ENCODE peak calls at places on chromosome 17, in eight cellular contexts. F is heart left ventricle, T is MM.1S, D is body of pancreas, G is left ventricle myocardium inferior, O is lung, Y is uterus, R is brain microvascular endothelial cell. Q is an unnamed sample.

GRCh38 chr17:78538033-78538776 is 39.0 kb downstream of the DNAH17 start:
- DNase-seq in F (no peak), T (no peak), D (no peak), G (no peak), O (no peak), Y (no peak), R (no peak), Q (no peak)

GRCh38 chr17:72501404-72502110 is 380.7 kb downstream of the SOX9 start:
- DNase-seq in F (no peak), T (no peak), D (peak), G (no peak), O (peak), Y (no peak), R (no peak), Q (no peak)

GRCh38 chr17:75846701-75847594 is 2.7 kb upstream of the UNC13D start:
- DNase-seq in F (no peak), T (no peak), D (peak), G (no peak), O (no peak), Y (no peak), R (no peak), Q (no peak)

GRCh38 chr17:40443196-40443987 is at the start of gene IGFBP4:
- DNase-seq in F (peak), T (peak), D (peak), G (peak), O (peak), Y (peak), R (no peak), Q (peak)

GRCh38 chr17:48878920-48879898 is 13.4 kb upstream of the ATP5MC1 start:
- DNase-seq in F (no peak), T (peak), D (peak), G (no peak), O (peak), Y (peak), R (peak), Q (peak)

GRCh38 chr17:50588391-50589111 is 28.0 kb downstream of the CACNA1G start:
- DNase-seq in F (no peak), T (no peak), D (peak), G (peak), O (no peak), Y (no peak), R (no peak), Q (no peak)

GRCh38 chr17:78202666-78203065 is 11.4 kb upstream of the BIRC5 start:
- DNase-seq in F (no peak), T (no peak), D (no peak), G (no peak), O (no peak), Y (no peak), R (no peak), Q (no peak)

GRCh38 chr17:2794116-2794803 is 2.0 kb upstream of the RAP1GAP2 start:
- DNase-seq in F (no peak), T (no peak), D (no peak), G (no peak), O (no peak), Y (no peak), R (no peak), Q (no peak)

GRCh38 chr17:59333845-59334244 is 2.4 kb downstream of the YPEL2 start:
- DNase-seq in F (no peak), T (no peak), D (no peak), G (no peak), O (no peak), Y (no peak), R (no peak), Q (no peak)

GRCh38 chr17:75271955-75272847 is 1.2 kb upstream of the MIF4GD start:
- DNase-seq in F (peak), T (peak), D (peak), G (peak), O (no peak), Y (no peak), R (no peak), Q (no peak)

GRCh38 chr17:13918247-13918646 is 151.1 kb upstream of the COX10 start:
- DNase-seq in F (no peak), T (no peak), D (no peak), G (no peak), O (no peak), Y (no peak), R (no peak), Q (no peak)

GRCh38 chr17:78736526-78737079 is 45.5 kb downstream of the CYTH1 start:
- DNase-seq in F (peak), T (peak), D (peak), G (peak), O (peak), Y (peak), R (no peak), Q (peak)

GRCh38 chr17:21201302-21201602 is 12.7 kb downstream of the TMEM11 start:
- DNase-seq in F (no peak), T (no peak), D (no peak), G (peak), O (no peak), Y (no peak), R (no peak), Q (no peak)

GRCh38 chr17:3892095-3892998 is 506 bp downstream of the CAMKK1 start:
- DNase-seq in F (peak), T (peak), D (peak), G (peak), O (peak), Y (peak), R (peak), Q (peak)

GRCh38 chr17:76376318-76377133 is 7.9 kb upstream of the SPHK1 start:
- DNase-seq in F (no peak), T (no peak), D (peak), G (no peak), O (no peak), Y (no peak), R (no peak), Q (no peak)

GRCh38 chr17:83089322-83090156 is 10.1 kb downstream of the METRNL start:
- DNase-seq in F (no peak), T (no peak), D (no peak), G (no peak), O (no peak), Y (no peak), R (no peak), Q (peak)

GRCh38 chr17:81980752-81981239 is 3.4 kb downstream of the ASPSCR1 start:
- DNase-seq in F (no peak), T (peak), D (no peak), G (no peak), O (peak), Y (no peak), R (no peak), Q (no peak)

GRCh38 chr17:82020874-82021727 is 1.6 kb downstream of the CENPX start:
- DNase-seq in F (no peak), T (peak), D (peak), G (peak), O (peak), Y (peak), R (peak), Q (peak)

GRCh38 chr17:64219571-64219970 is 43.5 kb downstream of the TEX2 start:
- DNase-seq in F (no peak), T (no peak), D (no peak), G (no peak), O (no peak), Y (no peak), R (no peak), Q (no peak)

GRCh38 chr17:29368926-29369325 is 21.2 kb upstream of the TAOK1 start:
- DNase-seq in F (no peak), T (no peak), D (no peak), G (peak), O (peak), Y (no peak), R (peak), Q (no peak)

GRCh38 chr17:40062347-40063033 is at the start of gene THRA:
- DNase-seq in F (peak), T (peak), D (peak), G (peak), O (peak), Y (peak), R (no peak), Q (peak)

GRCh38 chr17:60439501-60439900 is 17.2 kb downstream of the CHCT1 start:
- DNase-seq in F (no peak), T (peak), D (no peak), G (no peak), O (no peak), Y (no peak), R (no peak), Q (no peak)

GRCh38 chr17:30113213-30113612 is 3.4 kb upstream of the NSRP1 start:
- DNase-seq in F (no peak), T (peak), D (no peak), G (no peak), O (no peak), Y (no peak), R (no peak), Q (peak)

GRCh38 chr17:57340160-57340981 is 84.0 kb downstream of the MSI2 start:
- DNase-seq in F (no peak), T (no peak), D (no peak), G (no peak), O (no peak), Y (no peak), R (no peak), Q (no peak)

GRCh38 chr17:17712268-17712924 is 31.1 kb downstream of the RAI1 start:
- DNase-seq in F (no peak), T (no peak), D (no peak), G (no peak), O (no peak), Y (no peak), R (peak), Q (no peak)

GRCh38 chr17:45961206-45961605 is 37.8 kb upstream of the STH start:
- DNase-seq in F (no peak), T (no peak), D (no peak), G (no peak), O (no peak), Y (no peak), R (no peak), Q (no peak)

GRCh38 chr17:73476890-73477350 is 165.1 kb upstream of the CDC42EP4 start:
- DNase-seq in F (no peak), T (no peak), D (no peak), G (peak), O (no peak), Y (no peak), R (no peak), Q (no peak)

GRCh38 chr17:22463110-22463850 is 771.0 kb downstream of the KCNJ18 start:
- DNase-seq in F (no peak), T (no peak), D (no peak), G (no peak), O (no peak), Y (no peak), R (no peak), Q (no peak)

GRCh38 chr17:29546834-29547233 is 20.0 kb downstream of the ABHD15 start:
- DNase-seq in F (no peak), T (no peak), D (no peak), G (no peak), O (no peak), Y (no peak), R (no peak), Q (no peak)

GRCh38 chr17:45791935-45792334 is 7.8 kb downstream of the CRHR1 start:
- DNase-seq in F (no peak), T (no peak), D (peak), G (no peak), O (peak), Y (no peak), R (no peak), Q (peak)

GRCh38 chr17:27751166-27751565 is 49.2 kb downstream of the NOS2 start:
- DNase-seq in F (no peak), T (no peak), D (no peak), G (no peak), O (no peak), Y (no peak), R (no peak), Q (no peak)

GRCh38 chr17:76049239-76049638 is 22.1 kb upstream of the EVPL start:
- DNase-seq in F (no peak), T (no peak), D (no peak), G (no peak), O (no peak), Y (no peak), R (no peak), Q (no peak)

GRCh38 chr17:55303701-55304145 is 39.0 kb downstream of the HLF start:
- DNase-seq in F (no peak), T (no peak), D (no peak), G (no peak), O (no peak), Y (no peak), R (no peak), Q (no peak)

GRCh38 chr17:17910060-17910459 is 62.1 kb downstream of the TOM1L2 start:
- DNase-seq in F (no peak), T (no peak), D (no peak), G (no peak), O (no peak), Y (no peak), R (no peak), Q (no peak)

GRCh38 chr17:12673788-12674187 is 8.1 kb downstream of the MYOCD start:
- DNase-seq in F (no peak), T (no peak), D (no peak), G (no peak), O (no peak), Y (no peak), R (no peak), Q (no peak)

GRCh38 chr17:64736804-64737492 is 74.8 kb upstream of the SMURF2 start:
- DNase-seq in F (no peak), T (peak), D (peak), G (no peak), O (no peak), Y (no peak), R (peak), Q (peak)

GRCh38 chr17:37607637-37608368 is 1.4 kb downstream of the SYNRG start:
- DNase-seq in F (no peak), T (peak), D (peak), G (no peak), O (no peak), Y (no peak), R (no peak), Q (peak)

GRCh38 chr17:41919840-41920579 is 1.3 kb upstream of the ACLY start:
- DNase-seq in F (no peak), T (no peak), D (no peak), G (no peak), O (peak), Y (peak), R (no peak), Q (no peak)

GRCh38 chr17:6107791-6108190 is 37.6 kb downstream of the WSCD1 start:
- DNase-seq in F (no peak), T (no peak), D (no peak), G (no peak), O (no peak), Y (no peak), R (no peak), Q (no peak)
- H3K27ac ChIP-seq in F (no peak), T (no peak), D (no peak), G (no peak), O (no peak), Y (no peak), R (no peak), Q (no peak)

DNA sequence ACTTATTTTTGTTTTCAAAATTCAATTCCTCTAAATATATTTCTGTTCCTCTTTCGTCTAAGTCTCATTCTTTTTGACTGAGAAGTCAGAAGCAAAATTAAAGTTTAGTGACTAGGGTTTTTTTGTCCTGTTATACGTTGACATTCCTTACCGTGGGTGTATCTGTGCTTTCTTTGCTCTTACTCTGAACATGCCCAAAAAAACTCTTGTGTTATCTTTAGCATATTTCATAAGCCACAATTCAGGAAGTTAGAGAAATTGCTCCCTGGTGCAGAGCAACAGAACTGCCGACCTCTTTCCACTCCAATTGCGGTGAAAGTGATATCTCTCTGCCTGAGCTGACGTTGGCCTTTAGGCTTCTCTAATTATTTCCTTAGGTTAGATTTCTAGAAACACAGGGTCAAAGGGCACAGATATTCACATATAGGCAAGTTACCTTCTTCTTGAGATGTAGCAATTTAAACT is 65.7 kb downstream of the CENPV start:
- DNase-seq in F (no peak), T (no peak), D (no peak), G (no peak), O (no peak), Y (peak), R (peak), Q (peak)
- H3K27ac ChIP-seq in F (peak), T (no peak), D (peak), G (peak), O (peak), Y (peak), R (peak), Q (peak)

GRCh38 chr17:10118788-10119130 is 79.6 kb downstream of the GAS7 start:
- DNase-seq in F (no peak), T (no peak), D (no peak), G (no peak), O (no peak), Y (no peak), R (no peak), Q (no peak)
- H3K27ac ChIP-seq in F (no peak), T (peak), D (no peak), G (peak), O (no peak), Y (peak), R (no peak), Q (no peak)

GRCh38 chr17:1402268-1402598 is 2.2 kb upstream of the YWHAE start:
- DNase-seq in F (no peak), T (no peak), D (no peak), G (no peak), O (no peak), Y (no peak), R (no peak), Q (no peak)

GRCh38 chr17:1398900-1399299 is 1.1 kb downstream of the YWHAE start:
- DNase-seq in F (no peak), T (peak), D (peak), G (no peak), O (no peak), Y (no peak), R (no peak), Q (peak)

GRCh38 chr17:1399679-1400512 is at the start of gene YWHAE:
- DNase-seq in F (peak), T (peak), D (peak), G (peak), O (peak), Y (peak), R (peak), Q (peak)

GRCh38 chr17:1399366-1399678 is 700 bp downstream of the YWHAE start:
- DNase-seq in F (no peak), T (no peak), D (no peak), G (peak), O (no peak), Y (no peak), R (no peak), Q (no peak)

DNA sequence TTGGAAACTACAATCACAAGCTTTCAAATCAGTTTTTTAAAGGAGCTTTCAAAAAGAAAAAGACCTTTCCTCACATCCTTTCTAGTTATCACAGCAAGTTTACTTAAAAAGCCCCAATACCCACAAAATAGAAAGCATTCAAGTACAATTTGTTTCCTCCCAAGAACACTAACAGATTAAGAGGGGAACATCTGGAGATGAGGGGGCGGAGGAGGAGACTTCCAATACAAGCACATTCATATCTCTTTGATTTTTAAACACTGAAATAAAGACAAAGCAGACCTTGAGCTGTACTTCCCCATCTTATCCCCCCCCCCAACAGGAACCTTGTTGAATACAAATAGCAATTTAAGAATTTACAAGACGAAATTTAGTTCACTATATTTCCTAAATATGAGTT is 2.0 kb downstream of the YWHAE start:
- DNase-seq in F (no peak), T (no peak), D (no peak), G (no peak), O (no peak), Y (no peak), R (no peak), Q (no peak)
- H3K27ac ChIP-seq in F (peak), T (no peak), D (peak), G (peak), O (no peak), Y (peak), R (peak), Q (no peak)

GRCh38 chr17:44293509-44294226 is 14.7 kb upstream of the RUNDC3A start:
- DNase-seq in F (no peak), T (peak), D (no peak), G (no peak), O (no peak), Y (no peak), R (no peak), Q (no peak)

GRCh38 chr17:44297975-44298374 is 10.4 kb upstream of the RUNDC3A start:
- DNase-seq in F (no peak), T (no peak), D (no peak), G (no peak), O (no peak), Y (no peak), R (no peak), Q (no peak)
- H3K27ac ChIP-seq in F (no peak), T (no peak), D (no peak), G (no peak), O (no peak), Y (no peak), R (no peak), Q (no peak)

DNA sequence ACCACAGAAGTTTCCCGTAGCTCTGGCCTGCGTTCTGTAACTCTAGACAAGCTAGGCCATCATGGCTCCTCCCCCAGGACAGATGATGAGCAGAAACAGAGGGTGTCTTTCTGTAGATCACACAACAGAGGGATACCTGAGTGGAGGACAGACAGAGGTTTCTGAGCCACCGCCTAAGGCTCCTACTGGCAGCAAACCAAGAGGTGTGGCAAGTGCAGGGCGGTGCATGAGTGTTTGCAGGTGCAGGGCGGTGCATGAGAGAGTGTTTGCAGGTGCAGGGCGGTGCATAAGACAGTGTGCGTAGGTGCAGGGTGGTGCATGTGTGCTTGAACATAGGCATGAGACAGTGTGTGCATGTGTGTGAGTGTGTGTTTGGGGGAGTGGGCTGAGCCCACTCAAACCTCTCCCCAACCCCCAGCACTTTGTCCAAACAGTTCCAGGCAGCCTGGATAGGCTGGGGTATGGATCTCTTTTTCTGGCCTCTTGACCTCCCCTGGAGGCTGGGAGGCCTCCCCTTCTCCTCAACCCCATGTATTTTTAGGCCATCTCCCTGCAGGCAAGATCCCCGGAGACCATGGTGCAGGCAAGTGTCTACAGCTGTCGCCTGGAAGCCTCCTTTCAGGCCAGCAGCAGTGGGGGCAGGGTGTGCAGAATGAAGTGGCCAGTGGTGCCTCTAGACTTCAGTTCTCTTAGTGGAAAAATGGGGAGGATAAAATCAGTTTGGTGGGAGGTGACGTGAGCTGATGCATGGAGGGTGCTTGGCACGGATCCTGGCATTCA is 53.4 kb upstream of the CBX4 start:
- DNase-seq in F (no peak), T (no peak), D (no peak), G (no peak), O (peak), Y (no peak), R (no peak), Q (peak)
- H3K27ac ChIP-seq in F (no peak), T (no peak), D (no peak), G (no peak), O (no peak), Y (no peak), R (no peak), Q (no peak)

DNA sequence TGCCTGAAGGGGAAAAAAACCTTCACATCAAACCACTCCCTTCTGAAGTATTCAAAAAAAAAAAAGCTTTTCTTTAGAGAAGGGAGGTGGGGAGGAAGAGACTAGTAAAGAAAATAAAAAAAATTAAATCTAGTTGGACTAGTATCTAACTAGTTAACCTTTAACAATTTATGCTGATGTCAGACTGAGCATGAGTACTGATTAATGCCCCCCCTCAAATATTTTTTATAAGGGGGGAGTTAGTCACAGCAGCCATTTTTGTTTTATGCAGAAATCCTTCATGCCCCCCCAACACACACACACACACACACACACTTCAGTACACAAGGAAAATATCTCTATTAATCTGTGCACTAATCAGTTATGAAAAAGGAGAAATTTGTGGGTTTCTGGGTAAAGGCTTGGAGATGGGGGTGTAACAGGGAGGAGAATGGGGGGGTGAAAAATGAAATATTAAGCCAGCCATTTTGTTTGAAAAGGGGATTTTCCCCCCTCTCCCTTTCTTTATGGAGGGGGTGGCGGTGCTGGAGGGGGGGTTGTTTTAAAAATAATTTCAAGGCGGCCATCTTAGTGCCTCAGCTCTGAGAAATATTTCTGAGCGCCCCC is 4.7 kb upstream of the CHD3 start:
- DNase-seq in F (no peak), T (no peak), D (no peak), G (no peak), O (no peak), Y (no peak), R (no peak), Q (no peak)
- H3K27ac ChIP-seq in F (no peak), T (no peak), D (peak), G (peak), O (no peak), Y (peak), R (peak), Q (no peak)